ENCODE peak calls at places on chromosome 5, in seven cellular contexts. One of them, this sample, is unnamed. For H3K4me1, the result is how much of the 10 kb centered on the place peaks cover.

GRCh38 chr5:15850939-15851341 is 328.7 kb downstream of the MARCHF11 start:
- DNase-seq in sigmoid colon: no peak
- DNase-seq in body of pancreas: no peak
- DNase-seq in cardiac muscle cell: no peak
- DNase-seq in pancreas: no peak
- DNase-seq in CD8-positive, alpha-beta memory T cell: no peak
- DNase-seq in kidney: no peak
- DNase-seq in this sample: no peak

GRCh38 chr5:133990396-133990795 is 14.4 kb downstream of the VDAC1 start:
- DNase-seq in sigmoid colon: no peak
- DNase-seq in kidney: no peak
- DNase-seq in CD8-positive, alpha-beta memory T cell: no peak
- DNase-seq in body of pancreas: no peak
- DNase-seq in cardiac muscle cell: no peak
- DNase-seq in pancreas: no peak
- DNase-seq in this sample: no peak

GRCh38 chr5:124235031-124235562 is 511.3 kb downstream of the ZNF608 start:
- DNase-seq in sigmoid colon: no peak
- DNase-seq in pancreas: no peak
- DNase-seq in CD8-positive, alpha-beta memory T cell: no peak
- DNase-seq in body of pancreas: no peak
- DNase-seq in cardiac muscle cell: no peak
- DNase-seq in kidney: no peak
- DNase-seq in this sample: no peak

GRCh38 chr5:84290161-84290560 is 94.5 kb downstream of the EDIL3 start:
- DNase-seq in body of pancreas: no peak
- DNase-seq in kidney: no peak
- DNase-seq in CD8-positive, alpha-beta memory T cell: no peak
- DNase-seq in cardiac muscle cell: peak
- DNase-seq in sigmoid colon: no peak
- DNase-seq in pancreas: no peak
- DNase-seq in this sample: no peak

GRCh38 chr5:115069087-115069968 is 100.4 kb downstream of the TRIM36 start:
- DNase-seq in cardiac muscle cell: peak
- DNase-seq in kidney: no peak
- DNase-seq in CD8-positive, alpha-beta memory T cell: no peak
- DNase-seq in pancreas: no peak
- DNase-seq in sigmoid colon: no peak
- DNase-seq in body of pancreas: peak
- DNase-seq in this sample: no peak

GRCh38 chr5:96963267-96963666 is 27.4 kb downstream of the LNPEP start:
- DNase-seq in sigmoid colon: peak
- DNase-seq in cardiac muscle cell: peak
- DNase-seq in body of pancreas: no peak
- DNase-seq in CD8-positive, alpha-beta memory T cell: no peak
- DNase-seq in kidney: peak
- DNase-seq in pancreas: no peak
- DNase-seq in this sample: no peak

GRCh38 chr5:134113908-134114875 is at the start of gene TCF7:
- DNase-seq in CD8-positive, alpha-beta memory T cell: peak
- DNase-seq in kidney: peak
- DNase-seq in pancreas: peak
- DNase-seq in cardiac muscle cell: peak
- DNase-seq in sigmoid colon: peak
- DNase-seq in body of pancreas: peak
- DNase-seq in this sample: peak

GRCh38 chr5:124865603-124866354 is 119.3 kb upstream of the ZNF608 start:
- DNase-seq in cardiac muscle cell: no peak
- DNase-seq in CD8-positive, alpha-beta memory T cell: no peak
- DNase-seq in sigmoid colon: no peak
- DNase-seq in kidney: no peak
- DNase-seq in body of pancreas: no peak
- DNase-seq in pancreas: no peak
- DNase-seq in this sample: no peak

GRCh38 chr5:124663101-124663506 is 83.3 kb downstream of the ZNF608 start:
- DNase-seq in kidney: no peak
- DNase-seq in pancreas: no peak
- DNase-seq in sigmoid colon: no peak
- DNase-seq in body of pancreas: no peak
- DNase-seq in cardiac muscle cell: peak
- DNase-seq in CD8-positive, alpha-beta memory T cell: no peak
- DNase-seq in this sample: no peak

GRCh38 chr5:62779010-62779422 is 200.4 kb downstream of the LRRC70 start:
- DNase-seq in pancreas: no peak
- DNase-seq in CD8-positive, alpha-beta memory T cell: no peak
- DNase-seq in body of pancreas: no peak
- DNase-seq in kidney: no peak
- DNase-seq in sigmoid colon: no peak
- DNase-seq in cardiac muscle cell: peak
- DNase-seq in this sample: peak

GRCh38 chr5:31153523-31153922 is 40.0 kb upstream of the CDH6 start:
- DNase-seq in kidney: no peak
- DNase-seq in sigmoid colon: no peak
- DNase-seq in CD8-positive, alpha-beta memory T cell: no peak
- DNase-seq in body of pancreas: no peak
- DNase-seq in cardiac muscle cell: no peak
- DNase-seq in pancreas: no peak
- DNase-seq in this sample: no peak

GRCh38 chr5:87151547-87151946 is 116.1 kb upstream of the RASA1 start:
- DNase-seq in CD8-positive, alpha-beta memory T cell: no peak
- DNase-seq in sigmoid colon: no peak
- DNase-seq in kidney: no peak
- DNase-seq in body of pancreas: no peak
- DNase-seq in pancreas: no peak
- DNase-seq in cardiac muscle cell: no peak
- DNase-seq in this sample: no peak

GRCh38 chr5:102628449-102629175 is 126.5 kb upstream of the PAM start:
- DNase-seq in pancreas: no peak
- DNase-seq in kidney: no peak
- DNase-seq in body of pancreas: no peak
- DNase-seq in CD8-positive, alpha-beta memory T cell: no peak
- DNase-seq in cardiac muscle cell: no peak
- DNase-seq in sigmoid colon: no peak
- DNase-seq in this sample: no peak

GRCh38 chr5:35436441-35437057 is 181.1 kb upstream of the SPEF2 start:
- DNase-seq in sigmoid colon: no peak
- DNase-seq in pancreas: no peak
- DNase-seq in body of pancreas: peak
- DNase-seq in kidney: no peak
- DNase-seq in CD8-positive, alpha-beta memory T cell: no peak
- DNase-seq in cardiac muscle cell: peak
- DNase-seq in this sample: no peak

GRCh38 chr5:18113724-18114123 is 479.5 kb downstream of the TAF11L14 start:
- DNase-seq in sigmoid colon: no peak
- DNase-seq in body of pancreas: no peak
- DNase-seq in kidney: no peak
- DNase-seq in pancreas: no peak
- DNase-seq in cardiac muscle cell: no peak
- DNase-seq in CD8-positive, alpha-beta memory T cell: no peak
- DNase-seq in this sample: no peak

GRCh38 chr5:154486427-154486866 is 8.4 kb upstream of the HAND1 start:
- DNase-seq in pancreas: no peak
- DNase-seq in sigmoid colon: peak
- DNase-seq in kidney: no peak
- DNase-seq in cardiac muscle cell: peak
- DNase-seq in CD8-positive, alpha-beta memory T cell: no peak
- DNase-seq in body of pancreas: no peak
- DNase-seq in this sample: no peak

GRCh38 chr5:35112300-35112699 is 64.6 kb upstream of the AGXT2 start:
- DNase-seq in CD8-positive, alpha-beta memory T cell: no peak
- DNase-seq in pancreas: no peak
- DNase-seq in cardiac muscle cell: no peak
- DNase-seq in kidney: no peak
- DNase-seq in body of pancreas: no peak
- DNase-seq in sigmoid colon: no peak
- DNase-seq in this sample: no peak

GRCh38 chr5:137078171-137078665 is 420.9 kb downstream of the SPOCK1 start:
- DNase-seq in kidney: no peak
- DNase-seq in body of pancreas: no peak
- DNase-seq in sigmoid colon: no peak
- DNase-seq in pancreas: no peak
- DNase-seq in cardiac muscle cell: no peak
- DNase-seq in CD8-positive, alpha-beta memory T cell: no peak
- DNase-seq in this sample: no peak

GRCh38 chr5:179765400-179765799 is 28.4 kb upstream of the LTC4S start:
- DNase-seq in kidney: no peak
- DNase-seq in body of pancreas: no peak
- DNase-seq in sigmoid colon: no peak
- DNase-seq in CD8-positive, alpha-beta memory T cell: no peak
- DNase-seq in cardiac muscle cell: no peak
- DNase-seq in pancreas: no peak
- DNase-seq in this sample: no peak

GRCh38 chr5:179762079-179762780 is 29.6 kb downstream of the MAML1 start:
- DNase-seq in CD8-positive, alpha-beta memory T cell: no peak
- DNase-seq in cardiac muscle cell: no peak
- DNase-seq in sigmoid colon: no peak
- DNase-seq in pancreas: no peak
- DNase-seq in body of pancreas: no peak
- DNase-seq in kidney: no peak
- DNase-seq in this sample: peak

GRCh38 chr5:179759961-179760541 is 27.4 kb downstream of the MAML1 start:
- DNase-seq in body of pancreas: no peak
- DNase-seq in cardiac muscle cell: no peak
- DNase-seq in sigmoid colon: no peak
- DNase-seq in CD8-positive, alpha-beta memory T cell: no peak
- DNase-seq in kidney: no peak
- DNase-seq in pancreas: no peak
- DNase-seq in this sample: no peak

GRCh38 chr5:179763215-179763945 is 30.4 kb upstream of the LTC4S start:
- DNase-seq in CD8-positive, alpha-beta memory T cell: peak
- DNase-seq in kidney: no peak
- DNase-seq in body of pancreas: peak
- DNase-seq in pancreas: peak
- DNase-seq in cardiac muscle cell: peak
- DNase-seq in sigmoid colon: peak
- DNase-seq in this sample: peak

GRCh38 chr5:179762781-179763176 is 30.2 kb downstream of the MAML1 start:
- DNase-seq in body of pancreas: no peak
- DNase-seq in sigmoid colon: no peak
- DNase-seq in cardiac muscle cell: no peak
- DNase-seq in kidney: no peak
- DNase-seq in pancreas: no peak
- DNase-seq in CD8-positive, alpha-beta memory T cell: no peak
- DNase-seq in this sample: no peak
- H3K4me1 ChIP-seq in body of pancreas: half or more
- H3K4me1 ChIP-seq in sigmoid colon: under half
- H3K4me1 ChIP-seq in cardiac muscle cell: under half
- H3K4me1 ChIP-seq in kidney: under half
- H3K4me1 ChIP-seq in pancreas: under half
- H3K4me1 ChIP-seq in CD8-positive, alpha-beta memory T cell: under half
- H3K4me1 ChIP-seq in this sample: under half

GRCh38 chr5:4192111-4192510 is 596.5 kb downstream of the IRX1 start:
- DNase-seq in sigmoid colon: no peak
- DNase-seq in cardiac muscle cell: no peak
- DNase-seq in body of pancreas: no peak
- DNase-seq in pancreas: no peak
- DNase-seq in CD8-positive, alpha-beta memory T cell: no peak
- DNase-seq in kidney: no peak
- DNase-seq in this sample: no peak
- H3K4me1 ChIP-seq in sigmoid colon: under half
- H3K4me1 ChIP-seq in cardiac muscle cell: under half
- H3K4me1 ChIP-seq in body of pancreas: under half
- H3K4me1 ChIP-seq in pancreas: under half
- H3K4me1 ChIP-seq in CD8-positive, alpha-beta memory T cell: under half
- H3K4me1 ChIP-seq in kidney: under half
- H3K4me1 ChIP-seq in this sample: under half

DNA sequence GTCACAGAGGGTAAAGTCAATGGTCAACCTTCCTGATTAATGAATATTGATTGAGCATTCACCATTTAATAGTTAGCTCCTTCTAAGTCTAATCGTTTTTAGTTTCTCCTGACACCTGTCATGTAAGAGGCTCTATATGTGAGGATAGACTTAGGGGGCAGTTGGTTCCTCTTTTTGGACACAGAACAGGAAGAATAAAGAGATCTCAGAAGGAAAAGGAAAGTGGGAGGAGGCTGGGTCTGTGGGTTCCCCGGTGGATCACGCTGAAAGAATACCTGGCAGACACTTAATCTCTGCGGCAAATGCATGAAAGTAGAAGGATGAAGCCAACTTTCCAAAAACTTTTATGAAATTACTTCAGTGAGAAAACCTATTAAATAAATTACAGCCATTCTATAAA is 98.4 kb downstream of the PDE4D start:
- DNase-seq in cardiac muscle cell: no peak
- DNase-seq in body of pancreas: no peak
- DNase-seq in sigmoid colon: no peak
- DNase-seq in kidney: no peak
- DNase-seq in pancreas: no peak
- DNase-seq in CD8-positive, alpha-beta memory T cell: no peak
- DNase-seq in this sample: no peak
- H3K4me1 ChIP-seq in cardiac muscle cell: under half
- H3K4me1 ChIP-seq in body of pancreas: under half
- H3K4me1 ChIP-seq in sigmoid colon: under half
- H3K4me1 ChIP-seq in kidney: under half
- H3K4me1 ChIP-seq in pancreas: under half
- H3K4me1 ChIP-seq in CD8-positive, alpha-beta memory T cell: under half
- H3K4me1 ChIP-seq in this sample: under half

DNA sequence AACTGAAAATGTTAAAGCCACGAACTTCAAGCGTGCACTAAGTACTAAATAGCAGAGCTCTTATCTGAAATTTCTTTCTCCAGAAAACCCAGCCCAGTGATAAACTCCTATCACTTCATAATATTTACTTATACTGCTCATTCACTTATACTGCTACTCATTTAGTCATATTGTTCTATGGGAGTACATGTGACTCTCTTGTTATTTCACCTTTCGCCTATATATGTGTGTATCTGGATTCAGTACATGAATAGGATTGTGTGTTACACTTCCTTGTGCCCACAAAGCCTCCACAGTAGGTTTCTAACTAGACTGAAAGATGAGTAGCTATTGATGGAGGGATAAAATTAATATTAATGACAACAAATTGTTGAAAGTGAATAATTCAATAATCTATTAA is 526.8 kb upstream of the GRAMD2B start:
- DNase-seq in body of pancreas: no peak
- DNase-seq in sigmoid colon: no peak
- DNase-seq in CD8-positive, alpha-beta memory T cell: no peak
- DNase-seq in cardiac muscle cell: no peak
- DNase-seq in kidney: no peak
- DNase-seq in pancreas: no peak
- DNase-seq in this sample: no peak
- H3K4me1 ChIP-seq in body of pancreas: under half
- H3K4me1 ChIP-seq in sigmoid colon: under half
- H3K4me1 ChIP-seq in CD8-positive, alpha-beta memory T cell: under half
- H3K4me1 ChIP-seq in cardiac muscle cell: under half
- H3K4me1 ChIP-seq in kidney: under half
- H3K4me1 ChIP-seq in pancreas: under half
- H3K4me1 ChIP-seq in this sample: under half

This sample was measured in naive thymus-derived CD4-positive, alpha-beta T cell.